ENCODE peak calls at places on chromosome 7, in eight cellular contexts. One of them, this sample, is unnamed.
A peak's percentile ranks its signal among the peaks of the same experiment; 100 is the strongest.

GRCh38 chr7:85685901-85686300 is 499.0 kb upstream of the SEMA3D start:
- DNase-seq in NCI-H1092 treated with DMSO at 0.1 percent for 48 hours: no peak
- DNase-seq in stimulated activated CD4-positive, alpha-beta T cell treated with anti-CD3 and anti-CD28 coated beads, Interleukin-1b, Interleukin-23, amount 100 ng/mL, for 1 hour: no peak
- DNase-seq in cardiac fibroblast: no peak
- DNase-seq in HCT116: no peak
- DNase-seq in hypothalamus: no peak
- DNase-seq in psoas muscle: no peak
- DNase-seq in activated CD4-positive, alpha-beta T cell treated with anti-CD3 and anti-CD28 coated beads, Interleukin-2, amount 50 U/mL, for 24 hours: no peak
- DNase-seq in this sample: no peak

GRCh38 chr7:157299613-157300405 is 37.0 kb upstream of the DNAJB6 start:
- DNase-seq in NCI-H1092 treated with DMSO at 0.1 percent for 48 hours: no peak
- DNase-seq in stimulated activated CD4-positive, alpha-beta T cell treated with anti-CD3 and anti-CD28 coated beads, Interleukin-1b, Interleukin-23, amount 100 ng/mL, for 1 hour: no peak
- DNase-seq in cardiac fibroblast: peak; percentile 71
- DNase-seq in HCT116: peak; percentile 36
- DNase-seq in hypothalamus: no peak
- DNase-seq in psoas muscle: no peak
- DNase-seq in activated CD4-positive, alpha-beta T cell treated with anti-CD3 and anti-CD28 coated beads, Interleukin-2, amount 50 U/mL, for 24 hours: no peak
- DNase-seq in this sample: peak; percentile 48

GRCh38 chr7:144473908-144474307 is 70.4 kb upstream of the NOBOX start:
- DNase-seq in NCI-H1092 treated with DMSO at 0.1 percent for 48 hours: no peak
- DNase-seq in stimulated activated CD4-positive, alpha-beta T cell treated with anti-CD3 and anti-CD28 coated beads, Interleukin-1b, Interleukin-23, amount 100 ng/mL, for 1 hour: no peak
- DNase-seq in cardiac fibroblast: no peak
- DNase-seq in HCT116: no peak
- DNase-seq in hypothalamus: no peak
- DNase-seq in psoas muscle: no peak
- DNase-seq in activated CD4-positive, alpha-beta T cell treated with anti-CD3 and anti-CD28 coated beads, Interleukin-2, amount 50 U/mL, for 24 hours: no peak
- DNase-seq in this sample: no peak

GRCh38 chr7:12638851-12639467 is 48.5 kb upstream of the ARL4A start:
- DNase-seq in NCI-H1092 treated with DMSO at 0.1 percent for 48 hours: peak; percentile 57
- DNase-seq in stimulated activated CD4-positive, alpha-beta T cell treated with anti-CD3 and anti-CD28 coated beads, Interleukin-1b, Interleukin-23, amount 100 ng/mL, for 1 hour: no peak
- DNase-seq in cardiac fibroblast: peak; percentile 65
- DNase-seq in HCT116: peak; percentile 36
- DNase-seq in hypothalamus: no peak
- DNase-seq in psoas muscle: no peak
- DNase-seq in activated CD4-positive, alpha-beta T cell treated with anti-CD3 and anti-CD28 coated beads, Interleukin-2, amount 50 U/mL, for 24 hours: no peak
- DNase-seq in this sample: no peak

GRCh38 chr7:114160925-114161324 is 242.1 kb upstream of the PPP1R3A start:
- DNase-seq in NCI-H1092 treated with DMSO at 0.1 percent for 48 hours: no peak
- DNase-seq in stimulated activated CD4-positive, alpha-beta T cell treated with anti-CD3 and anti-CD28 coated beads, Interleukin-1b, Interleukin-23, amount 100 ng/mL, for 1 hour: no peak
- DNase-seq in cardiac fibroblast: no peak
- DNase-seq in HCT116: no peak
- DNase-seq in hypothalamus: no peak
- DNase-seq in psoas muscle: no peak
- DNase-seq in activated CD4-positive, alpha-beta T cell treated with anti-CD3 and anti-CD28 coated beads, Interleukin-2, amount 50 U/mL, for 24 hours: no peak
- DNase-seq in this sample: no peak

GRCh38 chr7:56081626-56082340 is 11.0 kb downstream of the PHKG1 start:
- DNase-seq in NCI-H1092 treated with DMSO at 0.1 percent for 48 hours: no peak
- DNase-seq in stimulated activated CD4-positive, alpha-beta T cell treated with anti-CD3 and anti-CD28 coated beads, Interleukin-1b, Interleukin-23, amount 100 ng/mL, for 1 hour: no peak
- DNase-seq in cardiac fibroblast: no peak
- DNase-seq in HCT116: no peak
- DNase-seq in hypothalamus: no peak
- DNase-seq in psoas muscle: peak; percentile 49
- DNase-seq in activated CD4-positive, alpha-beta T cell treated with anti-CD3 and anti-CD28 coated beads, Interleukin-2, amount 50 U/mL, for 24 hours: no peak
- DNase-seq in this sample: no peak

GRCh38 chr7:36459236-36459960 is 69.7 kb downstream of the ANLN start:
- DNase-seq in NCI-H1092 treated with DMSO at 0.1 percent for 48 hours: no peak
- DNase-seq in stimulated activated CD4-positive, alpha-beta T cell treated with anti-CD3 and anti-CD28 coated beads, Interleukin-1b, Interleukin-23, amount 100 ng/mL, for 1 hour: no peak
- DNase-seq in cardiac fibroblast: no peak
- DNase-seq in HCT116: no peak
- DNase-seq in hypothalamus: no peak
- DNase-seq in psoas muscle: no peak
- DNase-seq in activated CD4-positive, alpha-beta T cell treated with anti-CD3 and anti-CD28 coated beads, Interleukin-2, amount 50 U/mL, for 24 hours: no peak
- DNase-seq in this sample: no peak

GRCh38 chr7:41047789-41048191 is 655.1 kb downstream of the INHBA start:
- DNase-seq in NCI-H1092 treated with DMSO at 0.1 percent for 48 hours: no peak
- DNase-seq in stimulated activated CD4-positive, alpha-beta T cell treated with anti-CD3 and anti-CD28 coated beads, Interleukin-1b, Interleukin-23, amount 100 ng/mL, for 1 hour: no peak
- DNase-seq in cardiac fibroblast: peak; percentile 73
- DNase-seq in HCT116: no peak
- DNase-seq in hypothalamus: no peak
- DNase-seq in psoas muscle: peak; percentile 28
- DNase-seq in activated CD4-positive, alpha-beta T cell treated with anti-CD3 and anti-CD28 coated beads, Interleukin-2, amount 50 U/mL, for 24 hours: no peak
- DNase-seq in this sample: no peak

GRCh38 chr7:47940482-47941001 is 7.7 kb downstream of the PKD1L1 start:
- DNase-seq in NCI-H1092 treated with DMSO at 0.1 percent for 48 hours: no peak
- DNase-seq in stimulated activated CD4-positive, alpha-beta T cell treated with anti-CD3 and anti-CD28 coated beads, Interleukin-1b, Interleukin-23, amount 100 ng/mL, for 1 hour: no peak
- DNase-seq in cardiac fibroblast: peak; percentile 80
- DNase-seq in HCT116: no peak
- DNase-seq in hypothalamus: no peak
- DNase-seq in psoas muscle: peak; percentile 30
- DNase-seq in activated CD4-positive, alpha-beta T cell treated with anti-CD3 and anti-CD28 coated beads, Interleukin-2, amount 50 U/mL, for 24 hours: no peak
- DNase-seq in this sample: no peak

GRCh38 chr7:158950914-158951635 is 94.7 kb downstream of the DYNC2I1 start:
- DNase-seq in NCI-H1092 treated with DMSO at 0.1 percent for 48 hours: no peak
- DNase-seq in stimulated activated CD4-positive, alpha-beta T cell treated with anti-CD3 and anti-CD28 coated beads, Interleukin-1b, Interleukin-23, amount 100 ng/mL, for 1 hour: no peak
- DNase-seq in cardiac fibroblast: peak; percentile 40
- DNase-seq in HCT116: no peak
- DNase-seq in hypothalamus: no peak
- DNase-seq in psoas muscle: no peak
- DNase-seq in activated CD4-positive, alpha-beta T cell treated with anti-CD3 and anti-CD28 coated beads, Interleukin-2, amount 50 U/mL, for 24 hours: no peak
- DNase-seq in this sample: no peak

GRCh38 chr7:131595699-131596098 is 39.3 kb upstream of the PODXL start:
- DNase-seq in NCI-H1092 treated with DMSO at 0.1 percent for 48 hours: no peak
- DNase-seq in stimulated activated CD4-positive, alpha-beta T cell treated with anti-CD3 and anti-CD28 coated beads, Interleukin-1b, Interleukin-23, amount 100 ng/mL, for 1 hour: no peak
- DNase-seq in cardiac fibroblast: no peak
- DNase-seq in HCT116: no peak
- DNase-seq in hypothalamus: no peak
- DNase-seq in psoas muscle: no peak
- DNase-seq in activated CD4-positive, alpha-beta T cell treated with anti-CD3 and anti-CD28 coated beads, Interleukin-2, amount 50 U/mL, for 24 hours: no peak
- DNase-seq in this sample: no peak

GRCh38 chr7:140047197-140047596 is 15.6 kb downstream of the PARP12 start:
- DNase-seq in NCI-H1092 treated with DMSO at 0.1 percent for 48 hours: no peak
- DNase-seq in stimulated activated CD4-positive, alpha-beta T cell treated with anti-CD3 and anti-CD28 coated beads, Interleukin-1b, Interleukin-23, amount 100 ng/mL, for 1 hour: no peak
- DNase-seq in cardiac fibroblast: no peak
- DNase-seq in HCT116: no peak
- DNase-seq in hypothalamus: no peak
- DNase-seq in psoas muscle: no peak
- DNase-seq in activated CD4-positive, alpha-beta T cell treated with anti-CD3 and anti-CD28 coated beads, Interleukin-2, amount 50 U/mL, for 24 hours: no peak
- DNase-seq in this sample: no peak

GRCh38 chr7:158395780-158396214 is 191.8 kb downstream of the PTPRN2 start:
- DNase-seq in NCI-H1092 treated with DMSO at 0.1 percent for 48 hours: no peak
- DNase-seq in stimulated activated CD4-positive, alpha-beta T cell treated with anti-CD3 and anti-CD28 coated beads, Interleukin-1b, Interleukin-23, amount 100 ng/mL, for 1 hour: no peak
- DNase-seq in cardiac fibroblast: no peak
- DNase-seq in HCT116: no peak
- DNase-seq in hypothalamus: no peak
- DNase-seq in psoas muscle: no peak
- DNase-seq in activated CD4-positive, alpha-beta T cell treated with anti-CD3 and anti-CD28 coated beads, Interleukin-2, amount 50 U/mL, for 24 hours: no peak
- DNase-seq in this sample: no peak

GRCh38 chr7:157480651-157481050 is 143.8 kb downstream of the DNAJB6 start:
- DNase-seq in NCI-H1092 treated with DMSO at 0.1 percent for 48 hours: no peak
- DNase-seq in stimulated activated CD4-positive, alpha-beta T cell treated with anti-CD3 and anti-CD28 coated beads, Interleukin-1b, Interleukin-23, amount 100 ng/mL, for 1 hour: no peak
- DNase-seq in cardiac fibroblast: no peak
- DNase-seq in HCT116: no peak
- DNase-seq in hypothalamus: no peak
- DNase-seq in psoas muscle: no peak
- DNase-seq in activated CD4-positive, alpha-beta T cell treated with anti-CD3 and anti-CD28 coated beads, Interleukin-2, amount 50 U/mL, for 24 hours: no peak
- DNase-seq in this sample: no peak

GRCh38 chr7:134553976-134554375 is 5.1 kb downstream of the AKR1B15 start:
- DNase-seq in NCI-H1092 treated with DMSO at 0.1 percent for 48 hours: no peak
- DNase-seq in stimulated activated CD4-positive, alpha-beta T cell treated with anti-CD3 and anti-CD28 coated beads, Interleukin-1b, Interleukin-23, amount 100 ng/mL, for 1 hour: no peak
- DNase-seq in cardiac fibroblast: peak; percentile 21
- DNase-seq in HCT116: no peak
- DNase-seq in hypothalamus: no peak
- DNase-seq in psoas muscle: no peak
- DNase-seq in activated CD4-positive, alpha-beta T cell treated with anti-CD3 and anti-CD28 coated beads, Interleukin-2, amount 50 U/mL, for 24 hours: no peak
- DNase-seq in this sample: no peak